ENCODE peak calls at places on chromosomes 11 and 22, in six cellular contexts. D is H9; A is suprapubic skin; W is HuH-7; Y is activated CD4-positive, alpha-beta T cell treated with anti-CD3 and anti-CD28 coated beads for 24 hours; M is left ventricle myocardium superior. C is an unnamed sample.

GRCh38 chr22:41917375-41917905 is 2.6 kb upstream of the SHISA8 start:
- DNase-seq in D (no peak), A (no peak), W (no peak), Y (no peak), M (no peak), C (no peak)

GRCh38 chr11:118241191-118242098 is 10.7 kb downstream of the MPZL3 start:
- DNase-seq in D (no peak), A (no peak), W (no peak), Y (no peak), M (no peak), C (peak; percentile 59)

GRCh38 chr11:122491486-122491885 is 164.0 kb upstream of the UBASH3B start:
- DNase-seq in D (no peak), A (no peak), W (no peak), Y (no peak), M (no peak), C (no peak)

GRCh38 chr11:474914-475506 is 24.9 kb downstream of the PTDSS2 start:
- DNase-seq in D (no peak), A (no peak), W (no peak), Y (no peak), M (no peak), C (no peak)

GRCh38 chr11:116649268-116649667 is 123.5 kb downstream of the BUD13 start:
- DNase-seq in D (peak; percentile 17), A (no peak), W (no peak), Y (no peak), M (no peak), C (no peak)

GRCh38 chr11:12606597-12606996 is 67.6 kb upstream of the TEAD1 start:
- DNase-seq in D (no peak), A (no peak), W (no peak), Y (no peak), M (no peak), C (no peak)

GRCh38 chr11:67700548-67701262 is 26.3 kb upstream of the ALDH3B2 start:
- DNase-seq in D (no peak), A (no peak), W (no peak), Y (no peak), M (no peak), C (no peak)

GRCh38 chr11:83256602-83257340 is 29.4 kb downstream of the CCDC90B start:
- DNase-seq in D (no peak), A (no peak), W (no peak), Y (no peak), M (no peak), C (no peak)

GRCh38 chr11:119795231-119795630 is 66.2 kb upstream of the NECTIN1 start:
- DNase-seq in D (no peak), A (no peak), W (no peak), Y (no peak), M (no peak), C (no peak)